ENCODE peak calls at places on chromosomes 4 and X, in eight cellular contexts. K is Calu3, O is lower lobe of right lung, Z is right lobe of liver, A is HEK293T, X is HAP-1, P is activated T-cell treated with anti-CD3 and anti-CD28 coated beads for 24 hours, R is left colon. J is an unnamed sample.

GRCh38 chr4:120055167-120055566 is 11.5 kb downstream of the MAD2L1 start:
- DNase-seq in K (no peak), O (no peak), Z (no peak), A (no peak), X (no peak), P (no peak), R (no peak), J (no peak)

GRCh38 chr4:165207016-165207430 is 338 bp upstream of the KLHL2 start:
- DNase-seq in K (no peak), O (no peak), Z (peak), A (no peak), X (peak), P (no peak), R (no peak), J (no peak)

GRCh38 chr4:38454284-38454683 is 209.7 kb upstream of the KLF3 start:
- DNase-seq in K (no peak), O (no peak), Z (no peak), A (no peak), X (no peak), P (no peak), R (no peak), J (no peak)

GRCh38 chrX:1323315-1323714 is 13.3 kb upstream of the IL3RA start:
- DNase-seq in K (peak), O (peak), Z (peak), A (peak), X (peak), P (peak), R (peak), J (peak)

GRCh38 chrX:123217077-123217476 is 33.0 kb downstream of the GRIA3 start:
- DNase-seq in K (no peak), O (no peak), Z (no peak), A (no peak), X (no peak), P (no peak), R (no peak), J (no peak)

GRCh38 chr4:168877779-168878491 is 132.1 kb downstream of the CBR4 start:
- DNase-seq in K (peak), O (peak), Z (peak), A (no peak), X (no peak), P (no peak), R (peak), J (no peak)

GRCh38 chr4:148026022-148026421 is 294.1 kb downstream of the ARHGAP10 start:
- DNase-seq in K (no peak), O (no peak), Z (no peak), A (no peak), X (no peak), P (no peak), R (no peak), J (no peak)

GRCh38 chr4:78242071-78242470 is 184.9 kb downstream of the FRAS1 start:
- DNase-seq in K (no peak), O (no peak), Z (no peak), A (no peak), X (no peak), P (no peak), R (no peak), J (no peak)

GRCh38 chr4:161564230-161564834 is 599.5 kb downstream of the FSTL5 start:
- DNase-seq in K (no peak), O (no peak), Z (no peak), A (no peak), X (no peak), P (no peak), R (no peak), J (peak)

GRCh38 chr4:85783483-85783882 is 308.5 kb downstream of the ARHGAP24 start:
- DNase-seq in K (no peak), O (no peak), Z (no peak), A (no peak), X (no peak), P (no peak), R (no peak), J (no peak)